ENCODE peak calls at places on chromosomes 13 and 19, in eight cellular contexts. Z is Caco-2, R is suprapubic skin, K is cardiac fibroblast, G is LNCaP clone FGC, X is esophagus muscularis mucosa, B is sigmoid colon, C is AG10803. E is an unnamed sample.

GRCh38 chr13:47184311-47184710 is 287.5 kb upstream of the HTR2A start:
- DNase-seq in K (peak), R (no peak), B (no peak), C (peak), X (no peak), Z (no peak), G (no peak), E (no peak)

GRCh38 chr19:48474084-48474592 is 5.0 kb downstream of the CYTH2 start:
- DNase-seq in K (no peak), G (no peak), Z (no peak), C (no peak), X (no peak), R (no peak), B (no peak), E (no peak)

GRCh38 chr13:60591348-60591747 is 194.3 kb downstream of the TDRD3 start:
- DNase-seq in C (peak), B (no peak), K (peak), X (no peak), G (no peak), Z (no peak), R (no peak), E (no peak)

GRCh38 chr19:38706792-38707511 is 37.3 kb downstream of the CAPN12 start:
- DNase-seq in Z (no peak), K (no peak), R (no peak), B (no peak), X (no peak), C (no peak), G (no peak), E (no peak)

GRCh38 chr13:107124129-107124718 is 556.3 kb upstream of the ARGLU1 start:
- DNase-seq in Z (no peak), B (no peak), K (peak), X (no peak), C (peak), G (no peak), R (no peak), E (no peak)

GRCh38 chr19:14114854-14115253 is 2.7 kb downstream of the PRKACA start:
- DNase-seq in R (peak), G (no peak), X (no peak), C (no peak), K (peak), B (peak), Z (no peak), E (no peak)

GRCh38 chr13:104301216-104301975 is 1235.2 kb upstream of the SLC10A2 start:
- DNase-seq in K (no peak), G (peak), R (no peak), X (no peak), Z (no peak), C (no peak), B (no peak), E (no peak)

GRCh38 chr19:7541481-7541824 is 5.9 kb downstream of the PNPLA6 start:
- DNase-seq in K (no peak), R (no peak), B (no peak), G (no peak), C (no peak), X (no peak), Z (no peak), E (no peak)

GRCh38 chr13:62209539-62209938 is 793.9 kb upstream of the PCDH20 start:
- DNase-seq in R (no peak), G (no peak), X (no peak), B (no peak), K (no peak), C (no peak), Z (no peak), E (no peak)

GRCh38 chr13:105814219-105814901 is 721.1 kb downstream of the EFNB2 start:
- DNase-seq in G (no peak), R (no peak), C (no peak), B (no peak), X (no peak), K (no peak), Z (no peak), E (no peak)

GRCh38 chr19:42540071-42540553 is 11.8 kb upstream of the CEACAM1 start:
- DNase-seq in K (peak), R (no peak), Z (no peak), C (no peak), B (no peak), X (no peak), G (no peak), E (no peak)

GRCh38 chr13:98586400-98587144 is 9.7 kb upstream of the STK24 start:
- DNase-seq in K (no peak), G (no peak), Z (no peak), C (no peak), X (no peak), B (no peak), R (no peak), E (no peak)

GRCh38 chr19:49165111-49165750 is 7.6 kb downstream of the TRPM4 start:
- DNase-seq in Z (no peak), K (no peak), B (no peak), X (no peak), G (peak), C (no peak), R (no peak), E (no peak)

GRCh38 chr19:55386515-55386947 is 799 bp downstream of the RPL28 start:
- DNase-seq in Z (no peak), C (no peak), K (no peak), X (no peak), R (no peak), G (no peak), B (no peak), E (no peak)

GRCh38 chr13:48222358-48223015 is 10.5 kb upstream of the ITM2B start:
- DNase-seq in X (no peak), B (peak), R (no peak), C (peak), G (no peak), Z (no peak), K (peak), E (no peak)

GRCh38 chr19:19115954-19116353 is 22.3 kb downstream of the TMEM161A start:
- DNase-seq in B (no peak), Z (no peak), X (no peak), G (no peak), K (peak), R (no peak), C (no peak), E (peak)

GRCh38 chr13:75960538-75960994 is 324.4 kb downstream of the LMO7 start:
- DNase-seq in R (no peak), Z (no peak), C (no peak), K (no peak), X (no peak), B (no peak), G (no peak), E (no peak)

GRCh38 chr13:73440296-73440895 is 381.6 kb downstream of the KLF5 start:
- DNase-seq in C (no peak), B (no peak), R (no peak), X (no peak), Z (peak), G (no peak), K (no peak), E (no peak)

GRCh38 chr13:59734393-59734792 is 429.3 kb downstream of the DIAPH3 start:
- DNase-seq in Z (no peak), G (no peak), C (no peak), B (no peak), X (no peak), R (no peak), K (no peak), E (no peak)

GRCh38 chr19:37361994-37362393 is 8.9 kb upstream of the ZNF527 start:
- DNase-seq in K (no peak), Z (no peak), X (no peak), R (no peak), C (peak), G (no peak), B (no peak), E (no peak)

GRCh38 chr13:101706651-101707050 is 254.2 kb downstream of the ITGBL1 start:
- DNase-seq in R (peak), K (peak), X (no peak), Z (no peak), C (peak), G (no peak), B (no peak), E (no peak)

GRCh38 chr13:42354246-42355117 is 82.5 kb downstream of the AKAP11 start:
- DNase-seq in X (peak), K (peak), G (peak), Z (no peak), C (peak), R (no peak), B (no peak), E (no peak)

GRCh38 chr13:49052801-49053200 is 77.1 kb downstream of the FNDC3A start:
- DNase-seq in Z (no peak), K (no peak), R (no peak), G (no peak), X (no peak), B (no peak), C (no peak), E (no peak)

GRCh38 chr13:109813663-109814062 is 27.3 kb upstream of the IRS2 start:
- DNase-seq in K (no peak), R (no peak), Z (no peak), C (no peak), B (no peak), G (no peak), X (peak), E (no peak)

GRCh38 chr13:84137292-84137691 is 255.0 kb upstream of the SLITRK1 start:
- DNase-seq in B (no peak), C (peak), G (no peak), K (no peak), Z (no peak), X (no peak), R (no peak), E (no peak)

GRCh38 chr19:42323852-42324654 is 1.4 kb upstream of the MEGF8 start:
- DNase-seq in C (no peak), K (no peak), X (no peak), Z (no peak), B (no peak), G (no peak), R (no peak), E (no peak)

GRCh38 chr13:95605426-95606125 is 38.9 kb downstream of the DZIP1 start:
- DNase-seq in G (no peak), R (no peak), Z (no peak), K (no peak), C (no peak), B (no peak), X (no peak), E (no peak)

GRCh38 chr19:36051236-36051635 is 2.8 kb downstream of the THAP8 start:
- DNase-seq in G (no peak), X (no peak), R (no peak), Z (no peak), C (no peak), K (no peak), B (no peak), E (no peak)

GRCh38 chr19:45882652-45883585 is 3.0 kb downstream of the IRF2BP1 start:
- DNase-seq in X (peak), G (no peak), R (no peak), K (peak), B (peak), C (peak), Z (peak), E (peak)

GRCh38 chr19:35114656-35115537 is 726 bp upstream of the FXYD3 start:
- DNase-seq in B (peak), G (no peak), C (peak), K (peak), Z (peak), R (peak), X (no peak), E (peak)

GRCh38 chr13:42876810-42877550 is 95.6 kb downstream of the FAM216B start:
- DNase-seq in Z (no peak), X (no peak), G (no peak), C (peak), R (no peak), K (peak), B (no peak), E (no peak)

GRCh38 chr19:53519431-53519830 is 18.5 kb upstream of the ZNF331 start:
- DNase-seq in B (peak), Z (no peak), K (no peak), G (no peak), R (no peak), C (no peak), X (no peak), E (no peak)

GRCh38 chr13:51584731-51585191 is 499 bp downstream of the WDFY2 start:
- DNase-seq in G (no peak), Z (peak), X (no peak), R (peak), C (peak), K (peak), B (peak), E (no peak)

GRCh38 chr19:47176071-47176626 is 45.5 kb downstream of the SAE1 start:
- DNase-seq in B (no peak), X (no peak), R (no peak), C (peak), K (peak), G (no peak), Z (no peak), E (no peak)

GRCh38 chr13:44306401-44307192 is 67.0 kb upstream of the SERP2 start:
- DNase-seq in B (peak), R (no peak), C (peak), X (no peak), K (peak), Z (no peak), G (no peak), E (no peak)

GRCh38 chr13:27476943-27477681 is 26.7 kb upstream of the MTIF3 start:
- DNase-seq in R (no peak), K (no peak), X (no peak), Z (peak), B (no peak), C (peak), G (no peak), E (no peak)

GRCh38 chr19:34067861-34068271 is 104.4 kb upstream of the LSM14A start:
- DNase-seq in B (no peak), Z (no peak), X (no peak), R (no peak), C (peak), G (no peak), K (no peak), E (no peak)

GRCh38 chr19:11247934-11248333 is 8.5 kb downstream of the ANGPTL8 start:
- DNase-seq in K (no peak), R (no peak), Z (no peak), C (no peak), G (no peak), X (no peak), B (no peak), E (no peak)

GRCh38 chr13:93307166-93307565 is 80.6 kb downstream of the GPC6 start:
- DNase-seq in B (no peak), X (no peak), K (no peak), C (no peak), R (no peak), Z (no peak), G (no peak), E (no peak)

GRCh38 chr19:30442715-30443114 is 70.5 kb downstream of the ZNF536 start:
- DNase-seq in G (peak), C (no peak), R (no peak), Z (no peak), X (no peak), K (no peak), B (no peak), E (peak)
- TF ChIP-seq CTCF in G (no peak), C (no peak), R (no peak), Z (no peak), X (no peak), K (no peak), B (no peak), E (no peak)

GRCh38 chr19:52494518-52494917 is 33.0 kb upstream of the ZNF808 start:
- DNase-seq in K (no peak), G (no peak), C (no peak), B (no peak), Z (no peak), X (no peak), R (no peak), E (no peak)

GRCh38 chr19:52492201-52492960 is 35.1 kb upstream of the ZNF808 start:
- DNase-seq in K (no peak), B (no peak), C (no peak), G (no peak), X (no peak), Z (peak), R (no peak), E (no peak)

GRCh38 chr19:52498571-52498970 is 28.9 kb upstream of the ZNF808 start:
- DNase-seq in X (no peak), C (no peak), B (no peak), G (no peak), Z (no peak), K (no peak), R (no peak), E (no peak)

GRCh38 chr19:52492991-52493470 is 34.4 kb upstream of the ZNF808 start:
- DNase-seq in R (no peak), G (no peak), Z (peak), K (no peak), B (no peak), C (no peak), X (no peak), E (no peak)
- TF ChIP-seq CTCF in R (no peak), G (no peak), Z (no peak), K (no peak), B (no peak), C (no peak), X (peak), E (no peak)

DNA sequence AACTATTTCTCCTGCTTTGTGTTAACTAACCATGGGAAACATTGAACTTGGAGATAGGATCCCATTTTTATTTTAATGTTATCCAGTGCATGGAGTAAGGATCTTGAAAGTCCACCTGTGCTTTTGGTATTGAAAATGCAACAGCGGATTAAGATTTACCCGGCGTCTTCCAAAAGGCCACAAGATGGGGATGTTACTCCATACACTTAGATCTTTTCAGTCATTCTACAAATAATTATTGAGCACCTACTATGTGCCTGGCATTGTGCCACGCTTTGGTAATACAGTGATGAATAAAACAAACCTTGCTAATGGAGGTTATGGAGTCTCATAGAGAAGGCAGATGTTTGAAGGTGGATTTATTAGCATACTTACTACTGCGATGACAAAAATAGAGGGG is 56.9 kb downstream of the RFC3 start:
- DNase-seq in Z (no peak), B (no peak), R (no peak), X (no peak), K (no peak), G (no peak), C (no peak), E (no peak)
- TF ChIP-seq CTCF in Z (no peak), B (no peak), R (no peak), X (no peak), K (no peak), G (peak), C (peak), E (no peak)

GRCh38 chr19:5648464-5648863 is 25.6 kb downstream of the SAFB start:
- DNase-seq in Z (no peak), C (no peak), R (no peak), X (no peak), B (no peak), G (no peak), K (no peak), E (no peak)

GRCh38 chr19:5655412-5655811 is 24.9 kb downstream of the MICOS13 start:
- DNase-seq in X (no peak), B (no peak), C (no peak), Z (no peak), R (peak), G (no peak), K (no peak), E (no peak)

GRCh38 chr19:5652261-5652660 is 28.1 kb downstream of the MICOS13 start:
- DNase-seq in K (no peak), B (peak), C (no peak), Z (no peak), G (no peak), R (peak), X (no peak), E (no peak)

GRCh38 chr19:5654931-5655330 is 25.4 kb downstream of the MICOS13 start:
- DNase-seq in X (no peak), G (no peak), K (no peak), C (no peak), B (peak), R (peak), Z (no peak), E (no peak)

DNA sequence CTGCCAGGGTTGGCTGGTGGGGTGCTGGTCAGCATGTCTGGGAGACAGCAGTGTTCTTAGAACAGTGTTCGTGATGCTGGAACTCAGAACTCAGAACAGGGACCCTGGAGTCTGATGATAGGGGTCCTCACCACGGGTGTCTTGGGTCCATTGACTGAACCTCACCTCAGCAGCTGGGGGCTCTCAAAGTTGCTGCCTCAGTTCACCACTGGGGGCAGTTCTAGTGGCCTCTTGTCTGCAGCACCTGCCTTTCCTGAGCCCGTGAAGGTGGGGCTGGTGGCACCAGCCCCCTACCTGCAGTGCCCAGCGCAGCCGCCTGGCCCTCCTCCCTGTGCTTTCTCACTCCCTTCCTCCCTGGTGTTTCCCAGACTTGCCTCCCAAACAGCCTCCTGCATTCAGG is 28.5 kb downstream of the SAFB start:
- DNase-seq in Z (no peak), G (no peak), R (peak), X (no peak), K (no peak), C (no peak), B (peak), E (no peak)
- TF ChIP-seq CTCF in Z (no peak), G (no peak), R (no peak), X (no peak), K (no peak), C (no peak), B (no peak), E (no peak)

DNA sequence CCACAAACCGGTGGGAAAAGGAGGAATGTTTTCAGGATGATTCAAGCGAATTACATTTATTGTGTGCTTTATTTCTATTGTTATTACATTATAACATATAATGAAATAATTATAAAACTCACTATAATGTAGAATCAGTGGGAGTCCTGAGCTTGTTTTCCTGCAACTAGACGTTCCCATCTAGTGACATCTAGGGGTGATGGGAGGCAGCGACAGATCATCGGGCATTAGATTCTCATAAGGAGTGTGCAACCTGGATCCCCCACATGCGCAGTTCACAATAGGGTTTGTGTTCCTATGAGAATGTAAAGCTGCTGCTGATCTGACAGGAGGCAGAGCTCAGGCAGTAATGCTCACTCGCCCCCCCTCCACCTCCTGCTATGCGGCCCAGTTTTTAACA is 54.5 kb downstream of the SPTBN4 start:
- DNase-seq in B (no peak), Z (no peak), X (no peak), R (no peak), K (peak), G (no peak), C (peak), E (no peak)
- TF ChIP-seq CTCF in B (no peak), Z (peak), X (no peak), R (no peak), K (peak), G (peak), C (peak), E (peak)

DNA sequence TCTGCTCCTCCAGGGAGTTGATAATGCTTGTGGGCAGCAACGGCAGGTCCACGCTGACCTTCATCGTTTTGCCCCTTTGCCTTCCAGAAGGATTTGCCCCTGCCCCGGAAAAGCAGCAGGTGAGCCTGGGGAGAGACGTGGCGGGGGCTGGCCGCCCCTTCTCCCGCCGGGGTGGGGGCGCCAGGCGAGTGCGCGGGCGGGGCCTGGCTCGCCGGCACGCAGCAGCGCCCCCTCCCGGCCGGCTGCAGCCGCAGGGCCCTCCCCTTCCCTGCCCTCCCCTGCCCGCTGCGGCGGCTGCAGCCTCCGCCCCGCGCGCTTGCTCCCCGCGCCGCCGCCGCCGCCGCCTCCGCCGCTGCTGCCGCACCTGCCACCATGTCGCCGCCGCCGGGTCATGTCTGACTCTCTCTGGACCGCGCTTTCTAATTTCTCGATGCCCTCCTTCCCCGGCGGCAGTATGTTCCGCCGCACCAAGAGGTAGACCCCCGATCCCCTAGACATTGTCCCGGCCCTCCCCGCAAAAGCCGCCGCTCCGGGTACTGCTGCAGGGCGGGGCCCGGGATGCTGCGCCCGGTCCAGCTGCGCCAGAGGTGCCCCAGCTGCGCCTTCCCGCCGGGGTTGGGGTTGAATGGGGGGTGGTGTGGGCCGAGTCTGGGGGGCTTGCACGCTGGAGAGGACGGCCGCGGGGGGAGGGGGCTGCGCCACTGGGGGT is at the start of gene MAST1:
- DNase-seq in R (no peak), X (no peak), G (no peak), B (no peak), Z (no peak), C (no peak), K (peak), E (peak)
- TF ChIP-seq CTCF in R (peak), X (peak), G (peak), B (peak), Z (no peak), C (no peak), K (no peak), E (peak)

E was measured in D721Med.